ENCODE peak calls at places on chromosomes 6 and 20, in seven cellular contexts. One of them, this sample, is unnamed.

GRCh38 chr20:14928083-14928482 is 590.7 kb upstream of the FLRT3 start:
- DNase-seq in iris pigment epithelial cell: no peak
- DNase-seq in substantia nigra: no peak
- DNase-seq in Daoy: no peak
- DNase-seq in SJSA1: no peak
- DNase-seq in NCI-H187 treated with DMSO at 0.1 percent for 48 hours: no peak
- DNase-seq in GM12891: no peak
- DNase-seq in this sample: peak

GRCh38 chr20:44398303-44398702 is 42.8 kb downstream of the HNF4A start:
- DNase-seq in Daoy: peak
- DNase-seq in GM12891: no peak
- DNase-seq in SJSA1: no peak
- DNase-seq in substantia nigra: no peak
- DNase-seq in iris pigment epithelial cell: peak
- DNase-seq in NCI-H187 treated with DMSO at 0.1 percent for 48 hours: no peak
- DNase-seq in this sample: no peak

GRCh38 chr6:32868257-32868788 is 14.3 kb downstream of the PSMB9 start:
- DNase-seq in iris pigment epithelial cell: peak
- DNase-seq in SJSA1: peak
- DNase-seq in NCI-H187 treated with DMSO at 0.1 percent for 48 hours: peak
- DNase-seq in Daoy: peak
- DNase-seq in substantia nigra: peak
- DNase-seq in GM12891: no peak
- DNase-seq in this sample: peak

GRCh38 chr6:3701631-3702030 is 49.9 kb downstream of the PXDC1 start:
- DNase-seq in NCI-H187 treated with DMSO at 0.1 percent for 48 hours: no peak
- DNase-seq in substantia nigra: no peak
- DNase-seq in iris pigment epithelial cell: no peak
- DNase-seq in Daoy: no peak
- DNase-seq in SJSA1: no peak
- DNase-seq in GM12891: no peak
- DNase-seq in this sample: no peak

GRCh38 chr6:3194535-3195376 is 32.7 kb downstream of the TUBB2B start:
- DNase-seq in iris pigment epithelial cell: no peak
- DNase-seq in Daoy: peak
- DNase-seq in GM12891: no peak
- DNase-seq in substantia nigra: peak
- DNase-seq in SJSA1: no peak
- DNase-seq in NCI-H187 treated with DMSO at 0.1 percent for 48 hours: no peak
- DNase-seq in this sample: no peak

GRCh38 chr6:157405986-157406385 is 25.0 kb downstream of the ZDHHC14 start:
- DNase-seq in Daoy: peak
- DNase-seq in GM12891: no peak
- DNase-seq in substantia nigra: no peak
- DNase-seq in iris pigment epithelial cell: peak
- DNase-seq in SJSA1: no peak
- DNase-seq in NCI-H187 treated with DMSO at 0.1 percent for 48 hours: no peak
- DNase-seq in this sample: peak

GRCh38 chr6:73231986-73232391 is 6.7 kb upstream of the KHDC1L start:
- DNase-seq in NCI-H187 treated with DMSO at 0.1 percent for 48 hours: no peak
- DNase-seq in iris pigment epithelial cell: no peak
- DNase-seq in GM12891: no peak
- DNase-seq in Daoy: no peak
- DNase-seq in substantia nigra: no peak
- DNase-seq in SJSA1: no peak
- DNase-seq in this sample: no peak

GRCh38 chr20:51565741-51566140 is 23.2 kb upstream of the NFATC2 start:
- DNase-seq in Daoy: peak
- DNase-seq in iris pigment epithelial cell: peak
- DNase-seq in substantia nigra: no peak
- DNase-seq in NCI-H187 treated with DMSO at 0.1 percent for 48 hours: no peak
- DNase-seq in SJSA1: no peak
- DNase-seq in GM12891: no peak
- DNase-seq in this sample: no peak

GRCh38 chr20:58372836-58373235 is 16.2 kb upstream of the VAPB start:
- DNase-seq in iris pigment epithelial cell: peak
- DNase-seq in SJSA1: no peak
- DNase-seq in GM12891: no peak
- DNase-seq in Daoy: no peak
- DNase-seq in NCI-H187 treated with DMSO at 0.1 percent for 48 hours: no peak
- DNase-seq in substantia nigra: no peak
- DNase-seq in this sample: no peak

GRCh38 chr20:19588731-19589130 is 169.3 kb upstream of the RIN2 start:
- DNase-seq in Daoy: no peak
- DNase-seq in iris pigment epithelial cell: no peak
- DNase-seq in SJSA1: no peak
- DNase-seq in GM12891: no peak
- DNase-seq in NCI-H187 treated with DMSO at 0.1 percent for 48 hours: no peak
- DNase-seq in substantia nigra: no peak
- DNase-seq in this sample: no peak

GRCh38 chr6:159692303-159693127 is 526 bp downstream of the SOD2 start:
- DNase-seq in SJSA1: peak
- DNase-seq in GM12891: peak
- DNase-seq in substantia nigra: peak
- DNase-seq in iris pigment epithelial cell: peak
- DNase-seq in NCI-H187 treated with DMSO at 0.1 percent for 48 hours: no peak
- DNase-seq in Daoy: peak
- DNase-seq in this sample: peak

GRCh38 chr6:129645371-129646139 is 64.4 kb downstream of the ARHGAP18 start:
- DNase-seq in NCI-H187 treated with DMSO at 0.1 percent for 48 hours: no peak
- DNase-seq in Daoy: peak
- DNase-seq in GM12891: no peak
- DNase-seq in substantia nigra: no peak
- DNase-seq in SJSA1: no peak
- DNase-seq in iris pigment epithelial cell: peak
- DNase-seq in this sample: peak

GRCh38 chr6:69895396-69895795 is 29.0 kb downstream of the COL19A1 start:
- DNase-seq in iris pigment epithelial cell: no peak
- DNase-seq in GM12891: no peak
- DNase-seq in NCI-H187 treated with DMSO at 0.1 percent for 48 hours: no peak
- DNase-seq in Daoy: no peak
- DNase-seq in SJSA1: no peak
- DNase-seq in substantia nigra: no peak
- DNase-seq in this sample: no peak

GRCh38 chr6:50850860-50851259 is 32.2 kb downstream of the TFAP2B start:
- DNase-seq in iris pigment epithelial cell: no peak
- DNase-seq in GM12891: no peak
- DNase-seq in NCI-H187 treated with DMSO at 0.1 percent for 48 hours: no peak
- DNase-seq in Daoy: peak
- DNase-seq in SJSA1: no peak
- DNase-seq in substantia nigra: no peak
- DNase-seq in this sample: no peak

GRCh38 chr6:107965746-107966145 is 7.7 kb upstream of the SEC63 start:
- DNase-seq in NCI-H187 treated with DMSO at 0.1 percent for 48 hours: no peak
- DNase-seq in substantia nigra: no peak
- DNase-seq in iris pigment epithelial cell: peak
- DNase-seq in SJSA1: no peak
- DNase-seq in Daoy: no peak
- DNase-seq in GM12891: no peak
- DNase-seq in this sample: no peak

GRCh38 chr6:63352587-63353281 is 33.0 kb upstream of the LGSN start:
- DNase-seq in iris pigment epithelial cell: peak
- DNase-seq in Daoy: peak
- DNase-seq in SJSA1: no peak
- DNase-seq in substantia nigra: no peak
- DNase-seq in NCI-H187 treated with DMSO at 0.1 percent for 48 hours: no peak
- DNase-seq in GM12891: peak
- DNase-seq in this sample: peak

GRCh38 chr6:37620519-37620918 is 77.2 kb downstream of the MDGA1 start:
- DNase-seq in SJSA1: no peak
- DNase-seq in iris pigment epithelial cell: no peak
- DNase-seq in GM12891: no peak
- DNase-seq in substantia nigra: no peak
- DNase-seq in NCI-H187 treated with DMSO at 0.1 percent for 48 hours: no peak
- DNase-seq in Daoy: no peak
- DNase-seq in this sample: no peak

GRCh38 chr6:127058027-127058426 is 60.4 kb upstream of the RSPO3 start:
- DNase-seq in SJSA1: no peak
- DNase-seq in substantia nigra: no peak
- DNase-seq in iris pigment epithelial cell: peak
- DNase-seq in GM12891: no peak
- DNase-seq in NCI-H187 treated with DMSO at 0.1 percent for 48 hours: no peak
- DNase-seq in Daoy: no peak
- DNase-seq in this sample: no peak

GRCh38 chr6:132973556-132973993 is 159.2 kb downstream of the RPS12 start:
- DNase-seq in SJSA1: no peak
- DNase-seq in iris pigment epithelial cell: no peak
- DNase-seq in NCI-H187 treated with DMSO at 0.1 percent for 48 hours: no peak
- DNase-seq in GM12891: no peak
- DNase-seq in Daoy: no peak
- DNase-seq in substantia nigra: no peak
- DNase-seq in this sample: no peak

GRCh38 chr6:138844203-138844602 is 48.3 kb downstream of the ECT2L start:
- DNase-seq in NCI-H187 treated with DMSO at 0.1 percent for 48 hours: no peak
- DNase-seq in SJSA1: no peak
- DNase-seq in substantia nigra: no peak
- DNase-seq in GM12891: no peak
- DNase-seq in Daoy: peak
- DNase-seq in iris pigment epithelial cell: peak
- DNase-seq in this sample: no peak

GRCh38 chr6:148907573-148907972 is 160.7 kb downstream of the UST start:
- DNase-seq in NCI-H187 treated with DMSO at 0.1 percent for 48 hours: no peak
- DNase-seq in GM12891: no peak
- DNase-seq in substantia nigra: no peak
- DNase-seq in iris pigment epithelial cell: no peak
- DNase-seq in SJSA1: no peak
- DNase-seq in Daoy: no peak
- DNase-seq in this sample: no peak

GRCh38 chr6:25173951-25174474 is 105.2 kb upstream of the CARMIL1 start:
- DNase-seq in iris pigment epithelial cell: peak
- DNase-seq in NCI-H187 treated with DMSO at 0.1 percent for 48 hours: no peak
- DNase-seq in SJSA1: no peak
- DNase-seq in substantia nigra: no peak
- DNase-seq in GM12891: no peak
- DNase-seq in Daoy: peak
- DNase-seq in this sample: peak

GRCh38 chr20:23857954-23858565 is 21.5 kb downstream of the CST5 start:
- DNase-seq in Daoy: no peak
- DNase-seq in iris pigment epithelial cell: no peak
- DNase-seq in SJSA1: no peak
- DNase-seq in NCI-H187 treated with DMSO at 0.1 percent for 48 hours: no peak
- DNase-seq in substantia nigra: no peak
- DNase-seq in GM12891: no peak
- DNase-seq in this sample: no peak

GRCh38 chr6:47047479-47048411 is 5.6 kb upstream of the ADGRF1 start:
- DNase-seq in SJSA1: peak
- DNase-seq in GM12891: peak
- DNase-seq in iris pigment epithelial cell: peak
- DNase-seq in Daoy: peak
- DNase-seq in substantia nigra: no peak
- DNase-seq in NCI-H187 treated with DMSO at 0.1 percent for 48 hours: no peak
- DNase-seq in this sample: peak

GRCh38 chr20:13261460-13262301 is 40.6 kb downstream of the ISM1 start:
- DNase-seq in Daoy: peak
- DNase-seq in NCI-H187 treated with DMSO at 0.1 percent for 48 hours: no peak
- DNase-seq in substantia nigra: peak
- DNase-seq in SJSA1: no peak
- DNase-seq in iris pigment epithelial cell: peak
- DNase-seq in GM12891: peak
- DNase-seq in this sample: no peak

GRCh38 chr6:5866547-5867051 is 140.1 kb downstream of the NRN1 start:
- DNase-seq in SJSA1: peak
- DNase-seq in iris pigment epithelial cell: peak
- DNase-seq in substantia nigra: no peak
- DNase-seq in Daoy: peak
- DNase-seq in GM12891: no peak
- DNase-seq in NCI-H187 treated with DMSO at 0.1 percent for 48 hours: no peak
- DNase-seq in this sample: peak

GRCh38 chr6:11241793-11242201 is 9.3 kb upstream of the NEDD9 start:
- DNase-seq in SJSA1: no peak
- DNase-seq in substantia nigra: peak
- DNase-seq in NCI-H187 treated with DMSO at 0.1 percent for 48 hours: no peak
- DNase-seq in Daoy: peak
- DNase-seq in iris pigment epithelial cell: no peak
- DNase-seq in GM12891: no peak
- DNase-seq in this sample: no peak

GRCh38 chr20:50438986-50439407 is 71.2 kb upstream of the PTPN1 start:
- DNase-seq in NCI-H187 treated with DMSO at 0.1 percent for 48 hours: no peak
- DNase-seq in SJSA1: no peak
- DNase-seq in GM12891: no peak
- DNase-seq in Daoy: peak
- DNase-seq in substantia nigra: no peak
- DNase-seq in iris pigment epithelial cell: peak
- DNase-seq in this sample: peak